ENCODE peak calls at places on chromosome 4, in seven cellular contexts. K is fibroblast of mammary gland, E is LNCaP clone FGC, Q is foreskin fibroblast, N is bronchial epithelial cell, L is BJ, T is Peyer's patch. G is an unnamed sample.

GRCh38 chr4:186726440-186727148 is 2.9 kb upstream of the FAT1 start:
- DNase-seq in E (peak), L (no peak), N (peak), K (peak), T (peak), Q (peak), G (peak)

GRCh38 chr4:95293014-95293413 is 255.8 kb downstream of the UNC5C start:
- DNase-seq in T (no peak), Q (no peak), E (peak), K (no peak), N (no peak), L (no peak), G (no peak)

GRCh38 chr4:74675673-74676279 is 118.5 kb downstream of the BTC start:
- DNase-seq in T (no peak), L (no peak), K (peak), Q (peak), N (peak), E (peak), G (peak)

GRCh38 chr4:87321888-87322287 is 794 bp downstream of the HSD17B13 start:
- DNase-seq in L (peak), K (no peak), Q (no peak), E (no peak), N (no peak), T (no peak), G (no peak)

GRCh38 chr4:21490682-21491081 is 457.9 kb downstream of the KCNIP4 start:
- DNase-seq in K (no peak), E (no peak), T (no peak), Q (no peak), L (no peak), N (no peak), G (no peak)

GRCh38 chr4:67393699-67394281 is 151.5 kb downstream of the CENPC start:
- DNase-seq in L (no peak), E (peak), Q (peak), T (no peak), K (peak), N (peak), G (peak)

GRCh38 chr4:76738081-76738931 is 159.6 kb downstream of the SOWAHB start:
- DNase-seq in T (no peak), K (peak), E (no peak), N (peak), Q (peak), L (peak), G (peak)

GRCh38 chr4:171814545-171814944 is 1.3 kb downstream of the GALNTL6 start:
- DNase-seq in N (no peak), L (no peak), Q (no peak), E (no peak), T (no peak), K (no peak), G (no peak)

GRCh38 chr4:88592600-88593448 is 544 bp downstream of the HERC3 start:
- DNase-seq in N (peak), K (peak), E (peak), Q (peak), T (peak), L (no peak), G (peak)

GRCh38 chr4:43843501-43843900 is 605.1 kb downstream of the KCTD8 start:
- DNase-seq in K (no peak), N (no peak), Q (no peak), E (no peak), T (no peak), L (no peak), G (no peak)

GRCh38 chr4:876780-877179 is 50.9 kb upstream of the CPLX1 start:
- DNase-seq in N (no peak), K (no peak), T (no peak), E (no peak), Q (no peak), L (no peak), G (no peak)

GRCh38 chr4:6265546-6265945 is 4.1 kb upstream of the WFS1 start:
- DNase-seq in N (no peak), E (no peak), T (no peak), K (no peak), Q (no peak), L (no peak), G (no peak)

GRCh38 chr4:146311238-146311970 is 97.1 kb downstream of the REELD1 start:
- DNase-seq in T (no peak), K (no peak), L (no peak), Q (no peak), N (no peak), E (no peak), G (no peak)

GRCh38 chr4:128528793-128529553 is 241.4 kb upstream of the PGRMC2 start:
- DNase-seq in T (no peak), L (peak), K (peak), N (peak), E (no peak), Q (peak), G (peak)

GRCh38 chr4:33850503-33850902 is 2393.8 kb downstream of the ARAP2 start:
- DNase-seq in E (no peak), L (peak), N (no peak), K (peak), T (no peak), Q (peak), G (no peak)

GRCh38 chr4:163565228-163566040 is 70.9 kb downstream of the TMA16 start:
- DNase-seq in K (no peak), L (no peak), E (no peak), Q (no peak), N (no peak), T (no peak), G (no peak)

GRCh38 chr4:102678695-102679335 is 82.0 kb downstream of the MANBA start:
- DNase-seq in Q (no peak), L (no peak), T (no peak), K (peak), N (peak), E (peak), G (peak)

GRCh38 chr4:187811586-187811985 is 184.0 kb upstream of the ZFP42 start:
- DNase-seq in N (no peak), T (no peak), Q (no peak), E (no peak), K (no peak), L (no peak), G (no peak)

DNA sequence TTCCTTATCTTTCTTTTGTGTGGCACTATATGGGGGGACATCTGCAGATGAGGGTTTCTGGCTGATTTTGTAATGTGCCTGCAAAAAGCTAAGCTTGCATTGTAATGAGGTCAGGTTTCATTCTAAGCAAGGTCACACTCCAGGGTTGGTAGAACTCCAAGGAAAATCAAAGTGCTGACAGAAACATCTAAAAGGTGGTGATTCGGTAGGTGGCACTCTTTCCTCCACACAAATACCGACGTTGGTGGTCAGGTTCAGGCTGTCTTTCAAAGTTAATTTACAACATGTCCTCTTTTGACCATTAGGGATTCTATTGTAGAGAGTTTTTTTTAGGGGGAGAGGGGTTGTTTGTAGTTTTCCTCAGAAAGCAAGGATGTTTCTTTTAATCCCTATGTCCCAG is 434.4 kb downstream of the PPARGC1A start:
- DNase-seq in E (peak), T (no peak), Q (no peak), K (no peak), L (no peak), N (peak), G (no peak)
- TF ChIP-seq CTCF in E (peak), T (peak), Q (no peak), K (no peak), L (no peak), N (peak), G (peak)

DNA sequence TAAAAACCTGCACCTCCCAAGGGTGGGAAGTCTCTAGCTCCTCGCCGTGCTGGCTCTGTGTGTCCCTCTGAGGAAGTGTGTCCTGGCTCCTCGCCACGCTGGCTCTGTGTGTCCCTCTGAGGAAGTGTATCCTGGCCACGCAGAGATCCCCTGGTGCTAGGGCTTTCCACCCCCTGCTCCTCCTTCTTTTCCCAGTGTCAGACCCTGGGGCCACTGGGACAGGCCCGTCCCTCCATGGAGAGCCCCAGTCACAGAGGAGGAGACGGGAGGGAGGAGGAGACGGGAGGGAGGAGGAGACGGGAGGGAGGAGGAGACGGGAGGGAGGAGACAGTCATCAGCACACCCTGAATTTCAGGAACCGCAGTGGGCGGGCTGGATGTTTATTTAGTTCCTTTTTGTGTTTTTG is 53.8 kb upstream of the HGFAC start:
- DNase-seq in N (peak), E (peak), K (peak), Q (peak), L (no peak), T (peak), G (peak)
- H3K4me3 ChIP-seq in N (peak), E (peak), K (peak), Q (peak), L (peak), T (peak), G (peak)

GRCh38 chr4:144655491-144655890 is 9.5 kb downstream of the HHIP start:
- DNase-seq in L (no peak), T (no peak), N (peak), Q (no peak), E (no peak), K (peak), G (no peak)

GRCh38 chr4:144658015-144658567 is 12.1 kb downstream of the HHIP start:
- DNase-seq in Q (no peak), T (no peak), E (no peak), N (no peak), K (no peak), L (no peak), G (no peak)

GRCh38 chr4:144658908-144659307 is 13.0 kb downstream of the HHIP start:
- DNase-seq in T (no peak), L (peak), E (no peak), N (no peak), Q (no peak), K (peak), G (no peak)

GRCh38 chr4:144659493-144659892 is 13.5 kb downstream of the HHIP start:
- DNase-seq in E (no peak), L (no peak), T (no peak), K (no peak), N (no peak), Q (no peak), G (no peak)

GRCh38 chr4:144656857-144657256 is 10.9 kb downstream of the HHIP start:
- DNase-seq in E (no peak), Q (no peak), T (no peak), L (no peak), N (no peak), K (peak), G (no peak)
- TF ChIP-seq CTCF in E (no peak), Q (no peak), T (no peak), L (no peak), N (no peak), K (no peak), G (no peak)

DNA sequence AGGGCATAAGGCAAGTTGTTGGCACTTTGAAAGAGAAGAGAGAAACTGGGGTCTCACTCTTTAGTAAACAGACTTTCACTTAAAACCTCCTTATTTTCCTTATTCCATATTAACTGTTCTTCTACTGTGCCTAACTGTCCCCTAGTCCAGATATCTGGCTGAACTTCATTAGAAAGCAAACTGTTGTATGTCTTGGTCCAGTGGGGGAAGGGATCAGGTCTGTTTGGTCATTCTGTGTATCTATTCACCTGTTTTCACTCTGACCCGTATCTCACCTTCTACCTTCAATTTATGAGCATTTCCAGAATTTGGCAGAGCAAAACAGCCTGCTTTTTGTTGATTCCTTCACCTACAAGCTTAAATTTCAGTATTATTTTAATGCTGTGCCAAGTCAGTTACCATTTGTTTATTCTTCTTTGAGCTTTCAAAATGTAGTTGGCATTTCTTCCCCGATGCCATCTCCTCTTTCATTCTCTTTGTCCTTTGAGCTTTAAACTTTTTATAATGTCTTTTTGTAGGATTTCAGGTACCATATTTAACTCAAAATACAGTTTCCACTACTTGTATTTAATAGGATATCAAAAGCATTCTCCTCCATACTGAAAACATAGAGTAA is 188.6 kb upstream of the PPARGC1A start:
- DNase-seq in L (no peak), E (no peak), K (no peak), N (no peak), Q (no peak), T (no peak), G (no peak)
- H3K4me3 ChIP-seq in L (no peak), E (no peak), K (no peak), N (no peak), Q (no peak), T (no peak), G (no peak)

DNA sequence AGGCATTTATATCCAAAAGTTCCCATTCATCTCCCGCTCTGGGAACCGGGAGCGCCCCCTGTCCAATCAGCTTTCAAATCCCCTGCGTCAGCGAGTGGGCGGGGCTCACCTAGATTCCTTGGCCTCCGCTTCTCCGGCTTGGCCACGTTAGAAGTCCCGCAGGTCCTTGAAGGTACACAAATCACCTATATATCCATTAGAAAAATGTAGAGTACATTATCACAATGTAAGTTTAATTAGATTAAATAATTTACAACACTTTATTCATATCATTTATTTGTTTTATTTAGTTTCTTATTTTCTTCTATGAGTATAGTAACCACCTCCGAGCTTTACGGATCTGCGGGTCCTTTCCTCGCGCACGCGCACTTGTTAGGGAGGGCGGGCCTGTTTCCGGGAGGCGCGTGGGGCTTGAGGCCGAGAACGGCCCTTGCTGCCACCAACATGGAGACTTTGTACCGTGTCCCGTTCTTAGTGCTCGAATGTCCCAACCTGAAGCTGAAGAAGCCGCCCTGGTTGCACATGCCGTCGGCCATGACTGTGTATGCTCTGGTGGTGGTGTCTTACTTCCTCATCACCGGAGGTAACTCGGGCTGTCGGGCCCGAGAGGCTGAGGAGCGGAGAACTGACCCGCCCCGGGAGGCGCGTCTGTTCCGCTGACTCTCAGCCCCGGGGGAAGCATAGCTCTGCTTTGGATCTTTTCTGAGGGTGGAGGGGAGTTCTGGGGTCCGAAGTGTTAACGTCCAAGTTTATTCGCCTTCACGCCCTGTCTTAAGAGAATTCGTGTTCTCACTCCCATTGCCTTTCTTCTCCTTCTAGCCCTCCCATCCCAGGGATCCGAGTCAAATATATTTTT is at the start of gene OSTC:
- DNase-seq in N (peak), E (peak), K (peak), L (peak), T (peak), Q (peak), G (peak)
- TF ChIP-seq CTCF in N (no peak), E (peak), K (no peak), L (peak), T (peak), Q (peak), G (peak)

G was measured in epithelial cell of esophagus.